ENCODE peak calls at places on chromosomes 12 and 14, in five cellular contexts. T is fibroblast of lung, U is adrenal gland, I is uterus, S is lower lobe of right lung. C is an unnamed sample.

GRCh38 chr12:3106564-3106963 is 29.4 kb downstream of the TSPAN9 start:
- DNase-seq in I (no peak), T (no peak), S (no peak), U (peak; percentile 35), C (no peak)

GRCh38 chr14:27553820-27554219 is 956.0 kb upstream of the NOVA1 start:
- DNase-seq in U (no peak), I (no peak), S (no peak), T (peak; percentile 4), C (no peak)

GRCh38 chr12:127179199-127179598 is 1087.8 kb upstream of the TMEM132C start:
- DNase-seq in I (no peak), U (no peak), T (no peak), S (no peak), C (no peak)

GRCh38 chr14:65788876-65789859 is 376.6 kb downstream of the FUT8 start:
- DNase-seq in T (no peak), S (no peak), I (no peak), U (no peak), C (no peak)

GRCh38 chr12:110649341-110649847 is 35.5 kb downstream of the TCTN1 start:
- DNase-seq in I (no peak), U (no peak), S (no peak), T (no peak), C (no peak)

GRCh38 chr12:63325757-63326156 is 174.8 kb upstream of the AVPR1A start:
- DNase-seq in U (no peak), I (no peak), S (no peak), T (no peak), C (no peak)

GRCh38 chr12:57479376-57480115 is at the start of gene ARHGAP9:
- DNase-seq in U (no peak), S (peak; percentile 49), I (no peak), T (no peak), C (peak; percentile 95)

GRCh38 chr12:8026282-8026637 is 6.3 kb upstream of the FOXJ2 start:
- DNase-seq in T (no peak), U (no peak), I (no peak), S (no peak), C (no peak)

GRCh38 chr12:93524386-93525133 is 47.9 kb upstream of the SOCS2 start:
- DNase-seq in U (no peak), I (no peak), T (no peak), S (no peak), C (no peak)

GRCh38 chr12:79233341-79233761 is 368.8 kb downstream of the SYT1 start:
- DNase-seq in I (no peak), U (no peak), S (no peak), T (no peak), C (no peak)

GRCh38 chr12:132023658-132024057 is 73.9 kb downstream of the EP400 start:
- DNase-seq in I (no peak), S (no peak), T (no peak), U (peak; percentile 17), C (no peak)

GRCh38 chr12:113466770-113467153 is 4.9 kb downstream of the LHX5 start:
- DNase-seq in T (no peak), I (no peak), U (no peak), S (no peak), C (no peak)

DNA sequence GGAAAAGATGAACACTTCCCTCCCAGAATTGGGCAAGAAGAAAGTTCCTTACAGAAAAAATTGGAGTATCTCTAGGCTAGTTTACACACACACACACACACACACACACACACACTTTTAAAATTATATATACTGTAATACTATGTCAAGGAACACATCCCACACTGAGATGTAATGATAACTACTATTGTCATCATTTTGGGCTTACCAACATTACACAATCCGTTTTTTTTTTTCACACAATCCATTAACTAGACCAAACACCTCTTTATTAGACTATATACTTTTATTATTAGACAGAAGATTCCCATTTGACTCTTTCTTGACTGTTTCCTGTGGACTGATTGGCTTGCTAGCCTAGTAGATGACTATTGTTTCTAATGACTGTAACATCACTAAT is 2.6 kb downstream of the LTBR start:
- DNase-seq in S (no peak), U (no peak), T (no peak), I (no peak), C (no peak)
- H3K4me1 ChIP-seq in S (peaks cover 38% of the 10 kb centered on the region), U (peaks cover 19% of the 10 kb centered on the region), T (peaks cover 19% of the 10 kb centered on the region), I (no peaks in the 10 kb centered on the region), C (peaks cover 23% of the 10 kb centered on the region)

DNA sequence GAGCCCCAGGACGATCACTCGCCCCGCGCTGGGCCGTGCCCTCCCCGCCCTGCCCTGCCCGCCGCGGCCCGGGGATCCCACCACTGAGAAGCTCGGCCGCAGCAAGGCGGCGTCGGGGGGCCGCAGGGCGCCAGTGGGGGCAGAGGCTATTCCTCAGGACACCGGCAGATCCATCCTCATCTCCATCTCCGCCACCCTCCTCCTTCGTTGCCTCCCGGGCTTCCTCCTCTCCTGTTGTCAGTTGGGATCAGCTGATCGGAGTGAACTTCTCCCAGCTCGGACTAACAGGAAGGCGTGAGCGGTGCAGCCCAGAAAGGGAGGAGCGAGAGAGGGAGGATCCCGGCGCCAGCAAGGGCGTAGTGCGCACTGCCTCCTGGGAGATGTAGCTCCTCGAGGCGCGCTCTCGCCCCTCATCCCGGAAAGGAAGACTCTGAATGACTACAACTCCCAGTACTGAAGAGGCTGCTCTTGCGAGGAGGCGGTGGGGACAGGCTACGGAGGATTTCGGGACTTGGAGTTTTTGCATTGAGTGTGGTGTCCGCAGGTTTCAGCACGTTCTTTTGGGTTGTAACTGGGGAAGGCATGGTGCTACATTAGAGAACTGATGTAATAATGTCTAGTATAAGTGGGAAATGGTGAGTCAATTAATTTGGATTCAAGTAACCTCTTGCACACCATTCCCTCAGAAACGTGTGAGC is at the start of gene ZFYVE1:
- DNase-seq in U (peak; percentile 99), S (peak; percentile 99), I (peak; percentile 95), T (peak; percentile 99), C (peak; percentile 97)
- H3K27ac ChIP-seq in U (peak within 1 kb of the TSS; percentile 79), S (peak within 1 kb of the TSS; percentile 86), I (peak within 1 kb of the TSS; percentile 91), T (peak within 1 kb of the TSS; percentile 77), C (peak within 1 kb of the TSS; percentile 58)

GRCh38 chr14:101248840-101249675 is 312.2 kb upstream of the DIO3 start:
- DNase-seq in S (peak; percentile 34), T (no peak), I (no peak), U (no peak), C (no peak)
- H3K4me3 ChIP-seq in S (no peak overlapping the region), T (no peak overlapping the region), I (no peak overlapping the region), U (no peak overlapping the region), C (no peak overlapping the region)

GRCh38 chr12:122870867-122871664 is 24.9 kb downstream of the VPS37B start:
- DNase-seq in S (peak; percentile 54), I (peak; percentile 20), U (peak; percentile 76), T (peak; percentile 63), C (peak; percentile 36)
- H3K4me1 ChIP-seq in S (peaks cover 86% of the 10 kb centered on the region), I (no peaks in the 10 kb centered on the region), U (peaks cover 44% of the 10 kb centered on the region), T (peaks cover 16% of the 10 kb centered on the region), C (peaks cover 36% of the 10 kb centered on the region)

GRCh38 chr14:51293926-51294290 is 53.9 kb downstream of the TMX1 start:
- DNase-seq in T (no peak), I (no peak), S (no peak), U (no peak), C (no peak)
- H3K27ac ChIP-seq in T (no peak overlapping the region), I (peak overlapping the region; percentile 67), S (no peak overlapping the region), U (no peak overlapping the region), C (peak overlapping the region; percentile 74)

GRCh38 chr14:69671365-69672050 is 60.1 kb downstream of the SUSD6 start:
- DNase-seq in U (no peak), S (no peak), I (no peak), T (no peak), C (no peak)

GRCh38 chr14:69670093-69670492 is 58.7 kb downstream of the SUSD6 start:
- DNase-seq in I (no peak), S (no peak), T (peak; percentile 73), U (no peak), C (no peak)

GRCh38 chr14:69673099-69673498 is 61.7 kb downstream of the SUSD6 start:
- DNase-seq in S (no peak), T (no peak), I (no peak), U (no peak), C (no peak)

GRCh38 chr14:69673578-69674305 is 62.3 kb downstream of the SUSD6 start:
- DNase-seq in T (no peak), U (no peak), I (no peak), S (no peak), C (no peak)

DNA sequence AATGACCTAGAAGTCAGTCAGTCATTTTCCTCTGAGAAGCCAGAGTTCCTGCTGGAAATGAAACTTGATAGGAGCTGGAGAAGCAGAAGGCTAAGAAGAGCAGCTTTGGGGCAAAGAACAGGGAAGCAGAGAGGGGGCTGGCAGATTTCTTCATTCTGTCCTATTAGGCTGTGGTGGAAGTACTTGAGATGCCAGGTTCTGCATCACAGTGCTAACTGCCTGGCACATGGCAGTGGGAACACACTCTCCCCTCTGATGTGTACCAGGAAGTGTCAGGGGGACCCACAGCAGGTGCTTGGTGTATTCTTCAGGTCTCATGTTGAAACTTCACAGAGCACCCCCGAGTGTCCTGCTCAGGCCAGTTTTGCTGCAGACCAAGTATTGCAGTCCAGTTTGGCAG is 61.0 kb downstream of the SUSD6 start:
- DNase-seq in S (no peak), I (no peak), T (no peak), U (no peak), C (no peak)
- H3K4me3 ChIP-seq in S (no peak overlapping the region), I (no peak overlapping the region), T (no peak overlapping the region), U (no peak overlapping the region), C (no peak overlapping the region)

DNA sequence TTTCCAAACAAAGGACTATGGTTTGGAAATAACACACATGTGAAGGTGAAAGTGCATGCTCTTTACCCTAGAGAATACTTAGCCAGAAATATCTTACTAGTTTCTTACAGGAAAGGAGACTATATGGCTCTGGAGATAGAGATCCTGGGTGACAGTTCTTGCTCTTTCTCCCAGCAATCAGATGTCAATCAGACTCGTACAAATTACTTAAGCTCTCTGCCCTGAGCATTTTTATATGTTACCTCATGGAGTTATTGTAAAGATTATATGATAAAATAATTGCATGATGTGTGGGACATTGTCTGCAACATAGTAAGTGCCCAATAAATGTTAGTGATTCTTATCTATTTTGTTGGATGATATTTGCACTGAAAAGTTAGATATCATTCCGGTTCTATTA is 76.8 kb downstream of the FAR2 start:
- DNase-seq in I (no peak), U (no peak), T (no peak), S (no peak), C (no peak)
- H3K4me1 ChIP-seq in I (no peaks in the 10 kb centered on the region), U (no peaks in the 10 kb centered on the region), T (no peaks in the 10 kb centered on the region), S (no peaks in the 10 kb centered on the region), C (no peaks in the 10 kb centered on the region)

GRCh38 chr12:92029136-92029535 is 116.5 kb downstream of the BTG1 start:
- DNase-seq in S (no peak), T (no peak), U (no peak), I (no peak), C (no peak)

GRCh38 chr12:92032101-92032500 is 113.5 kb downstream of the BTG1 start:
- DNase-seq in U (no peak), I (no peak), S (no peak), T (no peak), C (no peak)

GRCh38 chr12:92030618-92031017 is 115.0 kb downstream of the BTG1 start:
- DNase-seq in I (peak; percentile 37), T (peak; percentile 29), S (no peak), U (peak; percentile 37), C (no peak)

GRCh38 chr12:92028039-92028709 is 117.5 kb downstream of the BTG1 start:
- DNase-seq in S (no peak), T (peak; percentile 74), U (no peak), I (no peak), C (no peak)

GRCh38 chr12:92029902-92030586 is 115.6 kb downstream of the BTG1 start:
- DNase-seq in S (no peak), U (no peak), I (no peak), T (no peak), C (no peak)
- H3K27ac ChIP-seq in S (peak overlapping the region; percentile 73), U (no peak overlapping the region), I (peak overlapping the region; percentile 85), T (no peak overlapping the region), C (no peak overlapping the region)

C was measured in SJSA1.